ENCODE peak calls at places on chromosomes 7 and 10, in seven cellular contexts. J is fibroblast of mammary gland; R is astrocyte of the spinal cord; U is suprapubic skin; W is GM20000; M is activated CD8-positive, alpha-beta T cell treated with anti-CD3 and anti-CD28 coated beads for 36 hours; E is upper lobe of left lung. H is an unnamed sample.

GRCh38 chr7:135707570-135707966 is 20.4 kb downstream of the SLC13A4 start:
- DNase-seq in U (no peak), R (no peak), M (no peak), J (no peak), W (no peak), E (no peak), H (no peak)

GRCh38 chr10:105656880-105657279 is 1015.8 kb downstream of the SORCS3 start:
- DNase-seq in M (no peak), U (no peak), W (no peak), E (no peak), R (no peak), J (no peak), H (no peak)

GRCh38 chr10:109866995-109867635 is 56.2 kb downstream of the XPNPEP1 start:
- DNase-seq in J (peak; percentile 8), R (no peak), M (no peak), U (no peak), W (no peak), E (no peak), H (no peak)

GRCh38 chr7:142716596-142716995 is 32.7 kb upstream of the PRSS1 start:
- DNase-seq in U (no peak), W (no peak), J (no peak), M (no peak), R (no peak), E (no peak), H (no peak)

GRCh38 chr10:111493024-111493625 is 416.3 kb downstream of the ADRA2A start:
- DNase-seq in W (no peak), J (no peak), U (no peak), M (no peak), R (no peak), E (no peak), H (no peak)

GRCh38 chr10:33145451-33146188 is 187.6 kb upstream of the ITGB1 start:
- DNase-seq in M (no peak), W (no peak), E (no peak), R (no peak), J (no peak), U (no peak), H (no peak)

GRCh38 chr7:80478683-80479082 is 33.2 kb downstream of the GNAT3 start:
- DNase-seq in U (no peak), W (no peak), E (no peak), R (peak; percentile 64), J (peak; percentile 54), M (no peak), H (no peak)

GRCh38 chr7:26293569-26294308 is 2.1 kb downstream of the SNX10 start:
- DNase-seq in W (peak; percentile 79), J (no peak), R (no peak), M (peak; percentile 85), U (no peak), E (no peak), H (no peak)

GRCh38 chr10:102565793-102566192 is 62.0 kb downstream of the SUFU start:
- DNase-seq in U (no peak), W (no peak), R (no peak), M (no peak), E (no peak), J (no peak), H (no peak)

GRCh38 chr10:127993281-127993680 is 86.4 kb downstream of the PTPRE start:
- DNase-seq in J (no peak), R (no peak), W (no peak), M (no peak), E (no peak), U (no peak), H (no peak)

GRCh38 chr10:15339857-15340256 is 31.2 kb downstream of the FAM171A1 start:
- DNase-seq in R (no peak), M (no peak), U (no peak), J (no peak), E (no peak), W (no peak), H (no peak)

GRCh38 chr10:8403711-8404371 is 349.4 kb downstream of the GATA3 start:
- DNase-seq in E (no peak), M (peak; percentile 7), U (no peak), R (no peak), W (no peak), J (no peak), H (no peak)

DNA sequence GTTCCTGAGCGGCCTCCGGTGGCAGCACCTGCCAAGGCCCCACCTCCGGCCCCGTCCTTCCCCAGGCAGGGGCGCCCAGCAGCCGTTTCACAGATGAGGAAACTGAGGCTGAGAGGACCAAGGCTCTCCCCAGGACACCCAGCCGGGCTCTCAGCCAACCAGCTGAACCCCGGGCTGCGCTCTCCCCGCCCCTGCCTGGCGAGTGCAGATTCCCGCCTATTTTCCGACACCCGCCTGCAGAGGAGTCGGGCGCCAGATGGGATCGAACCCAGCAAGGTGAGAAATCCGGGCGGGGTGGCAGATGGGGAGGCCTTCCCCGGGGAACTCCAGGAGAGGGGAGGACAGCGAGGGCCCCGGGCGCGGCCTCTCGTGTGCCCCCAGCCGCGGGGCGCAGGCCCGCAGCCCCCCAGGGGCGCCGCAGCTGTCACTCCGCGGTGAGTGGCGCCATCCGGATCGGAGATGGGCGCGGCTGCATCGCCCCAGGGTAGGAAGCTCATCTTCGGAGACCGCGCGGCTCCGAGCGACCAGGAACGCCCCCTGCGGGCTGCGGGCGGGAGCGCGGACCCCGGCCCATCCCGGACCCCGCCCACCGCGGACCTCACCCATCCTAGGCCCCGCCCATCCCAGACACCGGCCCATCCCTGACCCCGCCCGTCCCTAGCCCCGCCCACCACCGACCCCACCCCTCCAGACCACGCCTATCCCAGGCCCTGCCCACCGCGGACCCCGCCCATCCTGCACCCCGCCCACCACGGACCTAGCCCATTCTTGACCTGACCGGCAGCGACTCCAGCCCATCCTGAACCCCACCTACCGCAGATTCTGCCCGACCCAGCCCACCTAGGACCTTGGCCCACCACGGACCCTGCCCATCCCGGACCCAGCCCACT is 90.3 kb downstream of the MICALL2 start:
- DNase-seq in U (no peak), E (no peak), J (no peak), W (peak; percentile 73), R (no peak), M (peak; percentile 54), H (no peak)
- TF ChIP-seq CTCF in U (no peak), E (no peak), J (no peak), W (no peak), R (peak; percentile 13), M (peak; percentile 30), H (peak; percentile 79)

GRCh38 chr7:55587687-55588378 is 15.5 kb upstream of the VOPP1 start:
- DNase-seq in U (no peak), W (no peak), J (no peak), R (no peak), E (no peak), M (no peak), H (no peak)
- TF ChIP-seq CTCF in U (no peak), W (no peak), J (no peak), R (no peak), E (no peak), M (no peak), H (no peak)

DNA sequence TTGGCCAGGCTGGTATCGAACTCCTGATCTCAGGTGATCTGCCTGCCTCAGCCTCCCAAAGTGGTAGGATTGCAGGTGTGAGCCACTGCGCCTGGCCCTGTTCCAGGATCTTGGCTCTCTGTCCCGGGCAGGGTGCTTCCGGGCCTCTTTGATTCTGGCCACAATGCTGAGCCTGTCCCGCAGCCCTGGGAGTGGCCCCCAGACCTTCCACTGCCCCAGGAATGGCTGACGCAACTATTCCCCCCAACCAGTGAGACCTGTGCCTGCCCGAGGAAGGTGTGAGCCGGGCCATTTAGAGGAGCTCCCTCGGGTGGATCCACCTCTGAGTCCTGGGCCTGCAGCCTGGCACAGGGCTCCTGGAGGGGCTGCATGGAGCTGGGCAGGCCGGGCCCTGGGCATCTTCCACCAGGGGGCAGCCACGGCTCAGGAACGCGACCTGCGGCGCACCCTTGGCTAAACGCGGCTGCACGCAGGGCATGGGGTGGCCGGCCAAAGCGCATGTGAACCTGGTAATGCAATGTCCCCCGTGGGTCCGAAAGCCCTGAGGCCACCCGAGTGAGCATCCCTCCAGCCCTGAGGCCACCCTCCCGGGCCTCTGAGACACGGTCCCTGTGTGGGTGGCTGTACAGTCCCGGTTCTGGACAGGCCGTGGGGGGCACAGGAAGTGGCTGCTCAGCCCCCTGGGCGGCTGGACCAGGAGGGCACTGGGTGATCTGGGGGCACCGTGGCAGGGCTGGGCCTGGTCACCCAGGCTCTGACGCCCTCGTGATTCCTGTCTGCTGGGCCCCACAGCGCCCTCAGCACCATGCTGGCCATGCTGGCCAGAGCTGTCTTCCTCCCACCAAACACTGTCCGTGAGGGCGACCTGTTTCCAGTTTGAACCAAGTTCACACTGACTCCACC is 24.8 kb downstream of the GRIFIN start:
- DNase-seq in R (peak; percentile 66), U (peak; percentile 87), E (peak; percentile 90), J (peak; percentile 63), M (peak; percentile 88), W (peak; percentile 92), H (peak; percentile 88)
- TF ChIP-seq CTCF in R (peak; percentile 94), U (peak; percentile 77), E (peak; percentile 91), J (peak; percentile 71), M (peak; percentile 79), W (peak; percentile 68), H (peak; percentile 96)

GRCh38 chr7:816300-816750 is 16.0 kb upstream of the SUN1 start:
- DNase-seq in J (peak; percentile 94), W (peak; percentile 100), U (peak; percentile 98), E (peak; percentile 97), R (peak; percentile 98), M (peak; percentile 97), H (peak; percentile 99)

GRCh38 chr7:816751-817671 is 15.3 kb upstream of the SUN1 start:
- DNase-seq in R (peak; percentile 40), M (peak; percentile 73), E (no peak), U (no peak), J (no peak), W (peak; percentile 56), H (no peak)

GRCh38 chr7:820341-820740 is 11.9 kb upstream of the SUN1 start:
- DNase-seq in R (no peak), W (no peak), E (no peak), J (no peak), M (no peak), U (no peak), H (no peak)

GRCh38 chr7:815284-816216 is 16.7 kb upstream of the SUN1 start:
- DNase-seq in W (peak; percentile 49), U (no peak), E (peak; percentile 37), J (no peak), M (peak; percentile 47), R (no peak), H (peak; percentile 82)

GRCh38 chr7:818031-818699 is 14.1 kb upstream of the SUN1 start:
- DNase-seq in M (peak; percentile 19), J (peak; percentile 92), W (peak; percentile 53), U (no peak), R (peak; percentile 74), E (no peak), H (no peak)
- TF ChIP-seq CTCF in M (peak; percentile 61), J (peak; percentile 40), W (peak; percentile 12), U (peak; percentile 18), R (peak; percentile 22), E (peak; percentile 45), H (peak; percentile 65)

H was measured in type B pancreatic cell.